ENCODE peak calls at places on chromosome 13, in seven cellular contexts. X is right atrium auricular region, I is AG10803, K is neuronal stem cell, Q is pancreas, S is OCI-LY7, W is uterus. L is an unnamed sample.

GRCh38 chr13:70107125-70107497 is 515 bp upstream of the ATXN8OS start:
- DNase-seq in W (no peak), K (no peak), I (no peak), S (no peak), X (no peak), Q (no peak), L (no peak)

GRCh38 chr13:106580551-106580950 is 12.6 kb upstream of the ARGLU1 start:
- DNase-seq in S (no peak), X (no peak), I (no peak), W (no peak), K (no peak), Q (no peak), L (no peak)

GRCh38 chr13:109783815-109784589 is 2.4 kb downstream of the IRS2 start:
- DNase-seq in S (no peak), K (no peak), X (no peak), W (no peak), Q (no peak), I (no peak), L (no peak)

GRCh38 chr13:36914648-36915047 is 5.4 kb downstream of the SMAD9 start:
- DNase-seq in W (no peak), S (no peak), K (no peak), X (no peak), Q (no peak), I (no peak), L (no peak)

GRCh38 chr13:110644892-110645521 is 29.7 kb downstream of the NAXD start:
- DNase-seq in Q (peak; percentile 76), W (no peak), K (peak; percentile 65), S (peak; percentile 64), I (peak; percentile 74), X (no peak), L (peak; percentile 61)

GRCh38 chr13:76860706-76861105 is 25.5 kb downstream of the KCTD12 start:
- DNase-seq in W (no peak), I (no peak), Q (no peak), X (no peak), K (no peak), S (no peak), L (no peak)

GRCh38 chr13:39311619-39312018 is 273.4 kb downstream of the NHLRC3 start:
- DNase-seq in I (peak; percentile 35), S (no peak), Q (no peak), K (no peak), W (no peak), X (no peak), L (peak; percentile 22)

GRCh38 chr13:102405499-102406079 is 3.7 kb upstream of the FGF14 start:
- DNase-seq in K (peak; percentile 51), Q (no peak), I (no peak), X (no peak), S (no peak), W (no peak), L (peak; percentile 17)

GRCh38 chr13:71067164-71067815 is 799.7 kb downstream of the DACH1 start:
- DNase-seq in X (no peak), W (no peak), I (no peak), S (no peak), Q (no peak), K (no peak), L (no peak)

GRCh38 chr13:100491164-100491847 is 97.3 kb downstream of the GGACT start:
- DNase-seq in Q (no peak), X (peak; percentile 72), S (no peak), I (peak; percentile 47), W (peak; percentile 60), K (no peak), L (peak; percentile 89)

GRCh38 chr13:28822801-28823200 is 2.7 kb downstream of the MTUS2 start:
- DNase-seq in X (no peak), K (no peak), Q (no peak), I (no peak), W (no peak), S (no peak), L (no peak)
- H3K4me3 ChIP-seq in X (no peak overlapping the region), K (no peak overlapping the region), Q (no peak overlapping the region), I (no peak overlapping the region), W (no peak overlapping the region), S (no peak overlapping the region), L (no peak overlapping the region)

DNA sequence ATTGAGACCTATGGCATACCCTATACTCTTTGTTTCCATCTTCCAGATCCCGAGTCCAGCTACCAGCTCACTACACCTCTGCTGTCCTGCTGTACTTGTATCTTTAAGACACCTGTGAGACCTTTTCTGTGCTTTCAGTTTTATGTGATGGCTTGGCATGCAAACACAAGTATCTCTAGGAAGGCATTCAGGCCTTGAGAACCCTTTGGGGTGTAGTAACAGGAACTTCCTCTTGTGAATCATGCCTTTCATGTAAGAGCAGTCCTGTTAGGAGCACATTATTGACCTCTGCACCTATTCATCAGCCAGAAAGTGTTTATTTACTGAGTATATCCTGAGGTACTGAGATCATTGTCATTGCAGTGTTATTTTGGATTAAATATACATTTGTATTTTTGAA is 87.0 kb upstream of the HTR2A start:
- DNase-seq in S (peak; percentile 91), Q (no peak), I (no peak), W (no peak), X (no peak), K (no peak), L (peak; percentile 28)
- H3K4me3 ChIP-seq in S (peak overlapping the region; percentile 59), Q (no peak overlapping the region), I (no peak overlapping the region), W (no peak overlapping the region), X (no peak overlapping the region), K (no peak overlapping the region), L (no peak overlapping the region)

GRCh38 chr13:20713751-20714150 is 10.3 kb downstream of the IL17D start:
- DNase-seq in S (no peak), I (peak; percentile 74), X (peak; percentile 88), K (no peak), Q (no peak), W (no peak), L (peak; percentile 43)
- H3K4me3 ChIP-seq in S (no peak overlapping the region), I (peak overlapping the region; percentile 37), X (no peak overlapping the region), K (no peak overlapping the region), Q (no peak overlapping the region), W (no peak overlapping the region), L (no peak overlapping the region)

DNA sequence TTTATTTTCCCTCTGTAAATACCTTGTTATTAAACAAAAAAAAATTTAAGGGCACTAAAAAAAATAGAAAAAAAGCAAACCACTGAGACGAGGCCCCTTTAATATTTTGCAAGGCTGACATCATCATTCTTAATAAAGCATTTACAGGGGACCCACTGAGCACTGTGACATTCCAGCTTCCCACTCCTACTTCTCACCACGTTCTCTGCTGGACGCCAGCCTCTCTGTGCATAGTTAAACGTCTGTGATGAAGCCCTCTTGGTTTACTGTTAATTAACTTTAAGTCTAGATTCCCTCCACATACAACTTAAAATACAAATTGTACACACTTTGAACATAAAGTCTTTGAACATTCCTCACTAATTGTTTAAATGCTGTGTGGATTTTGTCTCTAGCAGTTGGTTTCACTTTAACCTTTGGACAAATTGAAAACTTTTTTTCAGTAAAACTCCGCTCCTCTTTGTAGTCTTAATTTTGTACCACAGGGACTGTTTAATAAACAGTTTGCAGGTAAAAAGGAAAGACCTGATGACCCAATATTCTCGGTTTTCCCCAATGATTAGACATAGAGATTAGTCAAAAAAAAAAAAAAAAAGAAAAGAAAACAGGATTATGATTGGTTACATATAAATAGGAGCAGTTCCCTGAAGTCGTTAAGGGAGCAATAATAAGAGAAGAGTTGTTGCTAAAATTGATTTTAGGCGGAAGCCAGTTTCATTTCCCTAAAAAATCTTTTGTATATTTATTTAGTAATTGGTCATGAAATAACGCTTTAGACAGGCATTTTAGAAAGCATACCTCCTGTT is 219.8 kb downstream of the MZT1 start:
- DNase-seq in I (no peak), W (no peak), S (no peak), X (no peak), K (no peak), Q (no peak), L (peak; percentile 14)
- H3K4me3 ChIP-seq in I (peak overlapping the region; percentile 28), W (no peak overlapping the region), S (no peak overlapping the region), X (no peak overlapping the region), K (no peak overlapping the region), Q (no peak overlapping the region), L (peak overlapping the region; percentile 40)

GRCh38 chr13:35469781-35470380 is 6.6 kb downstream of the MAB21L1 start:
- DNase-seq in W (no peak), K (no peak), I (no peak), X (no peak), S (no peak), Q (no peak), L (no peak)
- H3K4me3 ChIP-seq in W (no peak overlapping the region), K (no peak overlapping the region), I (peak overlapping the region; percentile 87), X (no peak overlapping the region), S (no peak overlapping the region), Q (no peak overlapping the region), L (no peak overlapping the region)

GRCh38 chr13:75308222-75308621 is 173.7 kb downstream of the TBC1D4 start:
- DNase-seq in I (no peak), Q (no peak), S (no peak), W (no peak), K (no peak), X (no peak), L (no peak)

GRCh38 chr13:75303295-75303694 is 178.7 kb downstream of the TBC1D4 start:
- DNase-seq in K (no peak), X (no peak), W (no peak), I (no peak), Q (no peak), S (no peak), L (no peak)

GRCh38 chr13:75305057-75305456 is 176.9 kb downstream of the TBC1D4 start:
- DNase-seq in K (no peak), Q (no peak), S (no peak), I (no peak), W (no peak), X (no peak), L (peak; percentile 52)

GRCh38 chr13:75310005-75310580 is 171.9 kb downstream of the TBC1D4 start:
- DNase-seq in K (no peak), S (no peak), I (no peak), W (no peak), Q (no peak), X (no peak), L (no peak)

DNA sequence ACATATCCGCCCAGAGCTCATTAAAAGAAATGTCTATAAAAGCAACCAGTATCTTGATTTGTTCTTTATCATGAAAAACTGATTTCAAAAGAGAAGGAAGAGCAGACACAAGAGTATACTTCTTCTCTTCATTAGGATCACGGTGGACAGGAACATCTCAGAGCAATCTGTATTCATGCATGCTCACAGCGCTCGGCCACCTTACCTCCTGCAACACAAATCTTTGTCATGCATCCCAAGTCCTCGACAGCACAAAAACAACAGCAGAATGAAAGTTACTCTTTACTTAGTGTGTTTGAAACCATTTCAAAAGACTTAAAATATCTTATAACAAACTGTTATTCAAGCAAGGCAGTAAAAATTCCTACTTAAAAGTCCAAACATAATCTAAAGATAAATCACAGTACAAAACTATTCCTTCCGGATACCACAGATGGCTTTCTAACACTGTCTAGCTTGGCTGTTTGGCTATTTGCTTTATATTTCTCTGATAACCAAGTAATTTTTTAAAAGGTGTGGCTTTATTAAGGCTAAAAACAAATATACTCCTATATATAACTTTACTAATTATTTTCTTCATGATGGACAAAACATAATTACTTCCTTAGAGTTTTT is 174.5 kb downstream of the TBC1D4 start:
- DNase-seq in X (no peak), S (no peak), W (no peak), Q (no peak), K (no peak), I (peak; percentile 26), L (no peak)
- H3K4me3 ChIP-seq in X (no peak overlapping the region), S (no peak overlapping the region), W (no peak overlapping the region), Q (no peak overlapping the region), K (no peak overlapping the region), I (no peak overlapping the region), L (no peak overlapping the region)

DNA sequence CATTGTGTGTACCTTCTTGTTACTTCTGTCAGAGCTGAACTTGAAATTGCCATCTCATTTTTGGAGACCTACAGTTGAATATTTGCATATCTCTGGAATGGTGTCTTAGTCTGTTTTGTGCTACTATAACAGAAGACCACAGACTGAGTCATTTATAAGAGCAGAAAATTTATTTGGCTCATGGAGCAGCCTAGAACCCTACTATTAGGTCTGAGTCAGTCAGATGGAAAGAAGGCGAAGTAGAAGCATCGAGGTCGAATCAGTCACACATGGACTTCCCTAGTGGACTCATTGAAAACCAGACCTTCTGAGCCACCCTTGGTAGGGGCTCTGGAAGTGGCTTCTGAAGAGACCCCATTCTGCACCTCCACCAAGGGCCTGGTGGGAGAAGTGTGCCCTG is 33.9 kb upstream of the TPT1 start:
- DNase-seq in Q (no peak), X (no peak), W (no peak), S (no peak), K (no peak), I (peak; percentile 21), L (no peak)
- H3K4me3 ChIP-seq in Q (no peak overlapping the region), X (no peak overlapping the region), W (no peak overlapping the region), S (no peak overlapping the region), K (no peak overlapping the region), I (no peak overlapping the region), L (no peak overlapping the region)

L was measured in fibroblast of pulmonary artery.